ENCODE peak calls at places on chromosomes 1 and 21, in seven cellular contexts. R is fibroblast of lung, X is endothelial cell of umbilical vein, N is astrocyte, K is neural progenitor cell, O is hepatocyte, V is PC-3. F is an unnamed sample.

GRCh38 chr21:24290151-24290833 is 1317.0 kb downstream of the MRPL39 start:
- DNase-seq in R (no peak), X (no peak), N (no peak), K (no peak), O (no peak), V (no peak), F (no peak)

GRCh38 chr1:32816676-32817158 is 441 bp downstream of the YARS1 start:
- DNase-seq in R (peak; percentile 44), X (peak; percentile 67), N (no peak), K (no peak), O (peak; percentile 27), V (peak; percentile 26), F (peak; percentile 83)

GRCh38 chr1:85284202-85284601 is 7.8 kb upstream of the BCL10 start:
- DNase-seq in R (no peak), X (no peak), N (no peak), K (no peak), O (no peak), V (no peak), F (no peak)

GRCh38 chr1:187721216-187721615 is 892.5 kb downstream of the PLA2G4A start:
- DNase-seq in R (no peak), X (no peak), N (no peak), K (no peak), O (no peak), V (no peak), F (no peak)

GRCh38 chr21:32087452-32087851 is 191.4 kb downstream of the MIS18A start:
- DNase-seq in R (no peak), X (no peak), N (no peak), K (no peak), O (no peak), V (no peak), F (no peak)

GRCh38 chr1:56064705-56065104 is 514.7 kb downstream of the PLPP3 start:
- DNase-seq in R (peak; percentile 56), X (no peak), N (no peak), K (no peak), O (peak; percentile 32), V (peak; percentile 92), F (peak; percentile 93)

GRCh38 chr1:175377394-175377793 is 184.8 kb upstream of the KIAA0040 start:
- DNase-seq in R (no peak), X (no peak), N (no peak), K (no peak), O (peak; percentile 25), V (no peak), F (no peak)

GRCh38 chr1:159800177-159800935 is 1.8 kb upstream of the FCRL6 start:
- DNase-seq in R (no peak), X (no peak), N (no peak), K (no peak), O (no peak), V (peak; percentile 19), F (no peak)

GRCh38 chr1:204670152-204670927 is 15.2 kb downstream of the LRRN2 start:
- DNase-seq in R (peak; percentile 19), X (no peak), N (peak; percentile 79), K (no peak), O (peak; percentile 39), V (peak; percentile 69), F (peak; percentile 14)

GRCh38 chr1:21775985-21776562 is 6.9 kb downstream of the USP48 start:
- DNase-seq in R (peak; percentile 82), X (peak; percentile 38), N (peak; percentile 13), K (no peak), O (no peak), V (peak; percentile 53), F (no peak)

GRCh38 chr1:112516141-112516540 is 7.4 kb downstream of the WNT2B start:
- DNase-seq in R (no peak), X (no peak), N (no peak), K (no peak), O (no peak), V (no peak), F (no peak)

GRCh38 chr1:175182347-175182746 is 10.2 kb downstream of the KIAA0040 start:
- DNase-seq in R (no peak), X (no peak), N (no peak), K (no peak), O (no peak), V (no peak), F (no peak)

GRCh38 chr21:44552681-44553080 is 1.4 kb upstream of the KRTAP10-2 start:
- DNase-seq in R (no peak), X (no peak), N (no peak), K (no peak), O (no peak), V (no peak), F (no peak)

GRCh38 chr1:60747321-60747720 is 335.0 kb upstream of the NFIA start:
- DNase-seq in R (no peak), X (no peak), N (no peak), K (no peak), O (no peak), V (no peak), F (no peak)

GRCh38 chr1:95124342-95124741 is 7.2 kb downstream of the TLCD4 start:
- DNase-seq in R (no peak), X (no peak), N (no peak), K (no peak), O (no peak), V (no peak), F (no peak)

GRCh38 chr1:222918746-222919477 is 104.1 kb downstream of the DISP1 start:
- DNase-seq in R (peak; percentile 27), X (no peak), N (no peak), K (no peak), O (no peak), V (peak; percentile 44), F (no peak)

GRCh38 chr1:174364996-174365760 is 82.6 kb upstream of the GPR52 start:
- DNase-seq in R (no peak), X (no peak), N (no peak), K (no peak), O (no peak), V (no peak), F (no peak)

GRCh38 chr1:79293611-79294010 is 287.1 kb upstream of the ADGRL4 start:
- DNase-seq in R (peak; percentile 48), X (peak; percentile 82), N (no peak), K (no peak), O (no peak), V (peak; percentile 61), F (peak; percentile 31)

GRCh38 chr1:116933586-116934515 is 24.1 kb downstream of the PTGFRN start:
- DNase-seq in R (no peak), X (no peak), N (no peak), K (no peak), O (no peak), V (no peak), F (no peak)

GRCh38 chr1:184462170-184462569 is 75.3 kb downstream of the C1orf21 start:
- DNase-seq in R (no peak), X (no peak), N (no peak), K (no peak), O (no peak), V (no peak), F (peak; percentile 9)

GRCh38 chr1:221429262-221429661 is 312.6 kb downstream of the DUSP10 start:
- DNase-seq in R (peak; percentile 79), X (no peak), N (no peak), K (no peak), O (no peak), V (peak; percentile 69), F (peak; percentile 57)

GRCh38 chr1:51936531-51936930 is 54.0 kb downstream of the RAB3B start:
- DNase-seq in R (peak; percentile 34), X (no peak), N (no peak), K (no peak), O (no peak), V (peak; percentile 44), F (no peak)
- TF ChIP-seq CTCF in R (peak; percentile 10), X (no peak), N (no peak), K (no peak), O (no peak), V (peak; percentile 40), F (peak; percentile 33)

GRCh38 chr21:41726630-41726969 is 40.3 kb downstream of the RIPK4 start:
- DNase-seq in R (no peak), X (no peak), N (no peak), K (no peak), O (no peak), V (no peak), F (no peak)

GRCh38 chr21:41727784-41728763 is 38.8 kb downstream of the RIPK4 start:
- DNase-seq in R (no peak), X (no peak), N (no peak), K (no peak), O (no peak), V (no peak), F (no peak)

GRCh38 chr21:41725421-41726021 is 41.3 kb downstream of the RIPK4 start:
- DNase-seq in R (no peak), X (no peak), N (no peak), K (peak; percentile 42), O (no peak), V (no peak), F (no peak)

GRCh38 chr21:41726970-41727783 is 39.7 kb downstream of the RIPK4 start:
- DNase-seq in R (peak; percentile 12), X (no peak), N (peak; percentile 73), K (no peak), O (peak; percentile 53), V (peak; percentile 87), F (peak; percentile 93)

DNA sequence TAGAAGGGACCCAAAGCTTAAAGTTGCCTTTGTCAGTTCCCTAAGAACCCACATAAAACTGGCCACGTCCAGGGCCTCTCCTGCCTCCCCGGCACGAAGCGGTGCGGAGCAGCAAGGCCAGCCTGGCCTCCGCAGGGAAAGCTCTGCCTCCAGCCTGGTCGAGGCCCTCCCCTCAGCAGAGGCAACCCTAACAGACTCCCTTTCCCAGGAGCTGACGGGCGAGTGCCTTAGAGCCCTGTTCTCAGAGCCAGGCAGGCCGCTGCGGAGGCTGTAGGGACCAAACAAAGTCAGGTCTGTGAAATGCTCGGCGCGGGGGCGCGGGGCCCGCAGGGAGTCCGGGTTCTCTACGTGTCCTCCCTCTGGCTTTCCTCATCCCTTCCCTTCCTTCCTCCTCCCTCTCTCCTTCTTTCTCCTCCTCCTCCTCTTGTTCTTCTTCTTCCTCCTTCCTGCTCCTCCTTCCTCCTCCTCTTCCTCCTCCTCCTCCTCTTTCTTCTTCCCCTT is 40.7 kb downstream of the RIPK4 start:
- DNase-seq in R (no peak), X (no peak), N (no peak), K (peak; percentile 44), O (no peak), V (no peak), F (no peak)
- TF ChIP-seq EZH2 in R (no peak), X (peak; percentile 47), N (no peak), K (no peak), O (no peak), V (no peak), F (no peak)

DNA sequence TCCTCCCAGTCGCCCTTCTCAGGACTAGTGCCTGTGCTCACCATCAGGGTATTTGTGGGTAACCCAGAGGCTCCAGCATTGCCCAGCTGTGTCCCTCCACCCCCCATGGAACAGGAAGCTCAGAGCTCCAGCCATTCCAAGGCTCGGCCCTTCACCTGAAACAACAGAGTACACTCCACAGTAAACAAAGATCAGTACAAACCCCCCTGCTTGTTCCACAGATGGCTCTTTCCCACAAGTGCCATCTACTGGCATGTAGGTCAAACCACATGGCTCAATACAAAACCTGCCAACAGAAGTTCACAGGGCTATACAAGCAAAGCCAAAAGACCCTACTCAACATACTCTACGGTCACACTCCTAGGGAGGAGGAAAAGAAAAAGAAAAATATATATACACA is 258.7 kb downstream of the AGBL4 start:
- DNase-seq in R (no peak), X (no peak), N (no peak), K (no peak), O (no peak), V (peak; percentile 56), F (no peak)
- TF ChIP-seq CTCF in R (no peak), X (no peak), N (no peak), K (no peak), O (no peak), V (peak; percentile 66), F (peak; percentile 16)

GRCh38 chr1:23217421-23218115 is at the start of gene HTR1D:
- DNase-seq in R (no peak), X (no peak), N (no peak), K (peak; percentile 80), O (peak; percentile 42), V (no peak), F (no peak)
- TF ChIP-seq EZH2 in R (peak; percentile 78), X (peak; percentile 42), N (peak; percentile 94), K (peak; percentile 45), O (peak; percentile 75), V (no peak), F (no peak)